ENCODE peak calls at places on chromosomes 6 and 20, in seven cellular contexts. L is heart left ventricle; J is hepatocyte; U is CD8-positive, alpha-beta T cell; S is thoracic aorta; G is ascending aorta; H is adrenal gland. O is an unnamed sample.

GRCh38 chr6:97465877-97466710 is 183.1 kb upstream of the MMS22L start:
- DNase-seq in L (no peak), J (no peak), U (no peak), S (no peak), G (no peak), H (no peak), O (no peak)

GRCh38 chr6:37865534-37865933 is 46.0 kb downstream of the ZFAND3 start:
- DNase-seq in L (no peak), J (no peak), U (no peak), S (no peak), G (no peak), H (no peak), O (no peak)

GRCh38 chr6:54217018-54217417 is 91.2 kb upstream of the TINAG start:
- DNase-seq in L (no peak), J (no peak), U (no peak), S (no peak), G (no peak), H (no peak), O (no peak)

GRCh38 chr20:4322499-4322898 is 307.1 kb upstream of the RNF24 start:
- DNase-seq in L (no peak), J (no peak), U (no peak), S (no peak), G (no peak), H (no peak), O (no peak)

GRCh38 chr6:142155895-142156757 is 9.1 kb downstream of the VTA1 start:
- DNase-seq in L (no peak), J (peak), U (no peak), S (no peak), G (no peak), H (no peak), O (no peak)

GRCh38 chr20:4883546-4883945 is 117.8 kb downstream of the SLC23A2 start:
- DNase-seq in L (no peak), J (no peak), U (no peak), S (no peak), G (no peak), H (no peak), O (no peak)

GRCh38 chr20:957544-957943 is 41.4 kb upstream of the ANGPT4 start:
- DNase-seq in L (no peak), J (no peak), U (no peak), S (no peak), G (no peak), H (no peak), O (no peak)

GRCh38 chr6:106513813-106514212 is 115.5 kb downstream of the RTN4IP1 start:
- DNase-seq in L (no peak), J (no peak), U (no peak), S (no peak), G (no peak), H (no peak), O (no peak)

GRCh38 chr6:90384720-90385119 is 88.1 kb upstream of the BACH2 start:
- DNase-seq in L (no peak), J (no peak), U (no peak), S (no peak), G (no peak), H (no peak), O (no peak)

GRCh38 chr6:166406197-166406596 is 23.5 kb upstream of the MPC1 start:
- DNase-seq in L (no peak), J (no peak), U (no peak), S (no peak), G (no peak), H (no peak), O (no peak)

GRCh38 chr6:85594197-85594930 is 706 bp upstream of the SNX14 start:
- DNase-seq in L (peak), J (no peak), U (peak), S (no peak), G (no peak), H (peak), O (no peak)

GRCh38 chr6:6734463-6735455 is 146.2 kb downstream of the LY86 start:
- DNase-seq in L (no peak), J (no peak), U (no peak), S (no peak), G (no peak), H (no peak), O (no peak)

GRCh38 chr20:45951474-45951873 is 17.0 kb downstream of the PCIF1 start:
- DNase-seq in L (no peak), J (no peak), U (no peak), S (no peak), G (no peak), H (no peak), O (no peak)

GRCh38 chr20:46030290-46031013 is 1.4 kb downstream of the SLC12A5 start:
- DNase-seq in L (no peak), J (no peak), U (no peak), S (no peak), G (no peak), H (no peak), O (no peak)

GRCh38 chr20:39810269-39810668 is 848.1 kb downstream of the DHX35 start:
- DNase-seq in L (no peak), J (no peak), U (no peak), S (no peak), G (no peak), H (no peak), O (no peak)

GRCh38 chr6:70103798-70104197 is 199.1 kb downstream of the COL9A1 start:
- DNase-seq in L (no peak), J (no peak), U (no peak), S (no peak), G (no peak), H (no peak), O (no peak)

GRCh38 chr6:8006208-8006607 is 58.0 kb downstream of the BLOC1S5 start:
- DNase-seq in L (no peak), J (peak), U (no peak), S (no peak), G (no peak), H (no peak), O (no peak)

GRCh38 chr6:53985361-53985760 is 125.9 kb upstream of the MLIP start:
- DNase-seq in L (no peak), J (no peak), U (no peak), S (no peak), G (no peak), H (no peak), O (no peak)

GRCh38 chr6:143955971-143956370 is 52.1 kb downstream of the PLAGL1 start:
- DNase-seq in L (no peak), J (no peak), U (no peak), S (no peak), G (no peak), H (no peak), O (no peak)

GRCh38 chr6:11412011-11412424 is 125.5 kb upstream of the TMEM170B start:
- DNase-seq in L (no peak), J (no peak), U (no peak), S (no peak), G (no peak), H (no peak), O (no peak)

GRCh38 chr6:169101981-169102380 is 151.7 kb downstream of the THBS2 start:
- DNase-seq in L (no peak), J (no peak), U (no peak), S (no peak), G (no peak), H (no peak), O (no peak)

GRCh38 chr6:36094786-36095496 is 35.4 kb upstream of the MAPK13 start:
- DNase-seq in L (peak), J (peak), U (peak), S (peak), G (peak), H (peak), O (peak)

GRCh38 chr6:108576724-108577123 is 16.0 kb downstream of the FOXO3 start:
- DNase-seq in L (no peak), J (no peak), U (no peak), S (no peak), G (no peak), H (no peak), O (no peak)

GRCh38 chr20:45631184-45631583 is at the start of gene WFDC9:
- DNase-seq in L (no peak), J (no peak), U (no peak), S (no peak), G (no peak), H (no peak), O (no peak)

GRCh38 chr6:148678682-148679081 is 68.1 kb upstream of the UST start:
- DNase-seq in L (no peak), J (no peak), U (no peak), S (no peak), G (no peak), H (no peak), O (no peak)

GRCh38 chr6:43578748-43579147 is 2.8 kb downstream of the POLH start:
- DNase-seq in L (no peak), J (no peak), U (no peak), S (no peak), G (no peak), H (no peak), O (no peak)

GRCh38 chr6:160348552-160349441 is 619 bp downstream of the SLC22A3 start:
- DNase-seq in L (peak), J (peak), U (no peak), S (no peak), G (no peak), H (peak), O (no peak)

GRCh38 chr6:43796910-43797890 is 27.2 kb downstream of the VEGFA start:
- DNase-seq in L (no peak), J (no peak), U (no peak), S (no peak), G (no peak), H (no peak), O (no peak)

GRCh38 chr6:116406678-116407345 is 36.1 kb downstream of the DSE start:
- DNase-seq in L (no peak), J (no peak), U (no peak), S (no peak), G (no peak), H (no peak), O (no peak)

GRCh38 chr20:38143646-38144554 is 21.2 kb downstream of the TGM2 start:
- DNase-seq in L (peak), J (peak), U (no peak), S (peak), G (peak), H (peak), O (no peak)

GRCh38 chr6:143193571-143194094 is 132.9 kb downstream of the AIG1 start:
- DNase-seq in L (no peak), J (no peak), U (no peak), S (no peak), G (no peak), H (peak), O (no peak)

GRCh38 chr6:15739867-15740266 is 77.0 kb upstream of the DTNBP1 start:
- DNase-seq in L (no peak), J (no peak), U (no peak), S (no peak), G (no peak), H (no peak), O (no peak)

GRCh38 chr6:1390805-1391511 is 1.6 kb downstream of the FOXF2 start:
- DNase-seq in L (no peak), J (no peak), U (no peak), S (no peak), G (no peak), H (no peak), O (no peak)

GRCh38 chr6:1388927-1389790 is at the start of gene FOXF2:
- DNase-seq in L (peak), J (peak), U (no peak), S (no peak), G (no peak), H (no peak), O (no peak)

GRCh38 chr6:1391692-1392309 is 2.4 kb downstream of the FOXF2 start:
- DNase-seq in L (no peak), J (no peak), U (no peak), S (no peak), G (no peak), H (no peak), O (no peak)

GRCh38 chr6:1389791-1390070 is 355 bp downstream of the FOXF2 start:
- DNase-seq in L (no peak), J (no peak), U (no peak), S (no peak), G (no peak), H (no peak), O (no peak)

DNA sequence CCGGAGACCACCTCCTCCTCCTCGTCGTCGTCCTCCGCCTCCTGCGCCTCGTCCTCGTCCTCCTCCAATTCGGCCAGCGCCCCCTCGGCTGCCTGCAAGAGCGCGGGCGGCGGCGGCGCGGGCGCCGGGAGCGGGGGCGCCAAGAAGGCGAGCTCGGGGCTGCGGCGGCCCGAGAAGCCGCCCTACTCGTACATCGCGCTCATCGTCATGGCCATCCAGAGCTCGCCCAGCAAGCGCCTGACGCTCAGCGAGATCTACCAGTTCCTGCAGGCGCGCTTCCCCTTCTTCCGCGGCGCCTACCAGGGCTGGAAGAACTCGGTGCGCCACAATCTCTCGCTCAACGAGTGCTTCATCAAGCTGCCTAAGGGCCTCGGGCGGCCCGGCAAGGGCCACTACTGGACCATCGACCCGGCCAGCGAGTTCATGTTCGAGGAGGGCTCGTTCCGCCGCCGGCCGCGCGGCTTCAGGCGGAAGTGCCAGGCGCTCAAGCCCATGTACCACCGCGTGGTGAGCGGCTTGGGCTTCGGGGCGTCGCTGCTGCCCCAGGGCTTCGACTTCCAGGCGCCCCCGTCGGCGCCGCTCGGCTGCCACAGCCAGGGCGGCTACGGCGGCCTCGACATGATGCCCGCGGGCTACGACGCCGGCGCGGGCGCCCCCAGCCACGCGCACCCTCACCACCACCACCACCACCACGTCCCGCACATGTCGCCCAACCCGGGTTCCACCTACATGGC is 862 bp downstream of the FOXF2 start:
- DNase-seq in L (peak), J (no peak), U (no peak), S (no peak), G (no peak), H (no peak), O (no peak)
- H3K4me3 ChIP-seq in L (peak), J (peak), U (no peak), S (peak), G (peak), H (no peak), O (no peak)

DNA sequence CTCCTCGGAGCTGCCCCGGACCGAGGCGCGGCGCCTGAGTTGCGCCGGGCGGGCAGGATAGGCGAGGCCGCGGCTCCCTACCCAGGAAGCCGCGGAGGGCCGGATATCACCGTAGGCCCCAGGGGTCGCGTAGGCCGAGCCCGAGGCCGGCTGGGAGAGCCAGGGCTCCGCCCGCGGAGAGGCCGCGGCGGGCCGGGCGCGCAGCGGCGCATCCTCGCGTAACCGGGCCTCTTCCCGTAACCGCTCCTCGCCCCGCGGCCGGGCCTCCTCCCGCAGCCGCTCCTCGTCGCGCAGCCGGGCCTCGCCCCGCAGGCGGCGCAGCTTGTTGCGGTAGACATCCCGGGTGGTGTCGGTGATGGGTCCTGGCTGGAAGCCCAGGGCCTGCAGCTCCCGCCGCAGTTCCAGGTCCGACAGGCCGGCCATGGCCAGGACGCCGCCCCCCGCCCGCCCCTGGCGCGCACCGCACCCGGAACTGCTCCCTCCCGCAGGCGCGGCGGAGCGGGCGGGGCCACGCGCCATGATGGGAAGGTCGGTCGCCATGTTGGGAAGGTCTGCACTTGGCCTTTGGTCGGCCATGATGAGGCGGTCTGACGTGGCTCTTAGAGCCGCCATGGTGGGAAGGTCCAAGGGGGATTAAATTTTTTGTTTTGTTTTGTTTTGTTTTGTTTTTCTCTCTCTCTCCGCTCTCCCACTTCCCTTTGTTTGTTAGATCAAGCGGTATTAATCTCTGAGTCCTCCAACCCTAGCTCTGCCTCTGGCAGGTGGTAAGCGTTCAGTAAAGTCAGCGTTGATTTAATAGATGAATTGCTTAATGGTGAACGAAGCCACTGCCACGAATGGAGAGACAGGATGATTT is at the start of gene LEMD2:
- DNase-seq in L (peak), J (peak), U (peak), S (peak), G (peak), H (peak), O (peak)
- TF ChIP-seq CTCF in L (no peak), J (no peak), U (no peak), S (no peak), G (no peak), H (peak), O (no peak)

DNA sequence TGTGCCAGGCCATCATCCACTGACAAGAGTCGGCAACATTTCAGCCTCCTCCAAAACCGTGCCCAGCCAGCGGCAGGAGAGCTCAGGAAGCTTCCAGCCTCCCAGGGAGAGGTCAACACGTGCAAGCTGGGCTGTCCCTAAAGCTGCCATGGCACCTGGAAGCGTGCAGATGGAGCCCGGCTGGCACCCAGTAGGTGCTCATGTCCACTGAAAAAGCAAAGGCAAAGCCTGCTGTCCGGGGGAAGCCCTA is 14.4 kb upstream of the TLDC2 start:
- DNase-seq in L (peak), J (no peak), U (no peak), S (no peak), G (no peak), H (no peak), O (no peak)
- H3K4me3 ChIP-seq in L (peak), J (no peak), U (no peak), S (peak), G (peak), H (no peak), O (peak)

GRCh38 chr6:157763894-157764345 is 59.1 kb upstream of the SNX9 start:
- DNase-seq in L (no peak), J (no peak), U (no peak), S (no peak), G (no peak), H (no peak), O (no peak)

GRCh38 chr6:157763129-157763893 is 59.7 kb upstream of the SNX9 start:
- DNase-seq in L (peak), J (peak), U (peak), S (no peak), G (no peak), H (peak), O (no peak)

GRCh38 chr6:157761926-157762325 is 61.1 kb upstream of the SNX9 start:
- DNase-seq in L (no peak), J (no peak), U (no peak), S (no peak), G (no peak), H (no peak), O (no peak)

GRCh38 chr6:157761331-157761921 is 61.6 kb upstream of the SNX9 start:
- DNase-seq in L (no peak), J (no peak), U (peak), S (no peak), G (no peak), H (no peak), O (peak)

DNA sequence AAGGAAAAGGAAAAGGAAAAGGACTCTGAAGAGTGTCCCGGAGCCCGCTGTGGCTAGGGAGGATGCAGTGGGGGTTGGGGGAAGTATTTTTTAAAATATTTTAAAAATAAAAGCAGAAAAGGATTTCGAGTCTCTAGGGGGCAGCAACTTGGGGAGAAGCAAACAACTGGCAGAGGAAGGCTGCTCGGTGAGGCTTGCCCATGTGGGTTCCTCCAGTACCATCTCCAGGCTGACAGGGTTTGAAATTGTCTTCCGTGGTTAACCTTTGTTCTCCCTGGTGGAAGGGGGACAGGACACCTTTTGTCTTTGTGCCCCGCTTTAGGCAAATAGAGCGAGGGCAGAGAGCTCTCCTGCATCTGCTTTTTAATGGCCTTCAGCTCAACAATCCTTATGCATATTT is 60.4 kb upstream of the SNX9 start:
- DNase-seq in L (no peak), J (no peak), U (peak), S (no peak), G (no peak), H (no peak), O (no peak)
- TF ChIP-seq CTCF in L (no peak), J (peak), U (peak), S (no peak), G (no peak), H (no peak), O (peak)

DNA sequence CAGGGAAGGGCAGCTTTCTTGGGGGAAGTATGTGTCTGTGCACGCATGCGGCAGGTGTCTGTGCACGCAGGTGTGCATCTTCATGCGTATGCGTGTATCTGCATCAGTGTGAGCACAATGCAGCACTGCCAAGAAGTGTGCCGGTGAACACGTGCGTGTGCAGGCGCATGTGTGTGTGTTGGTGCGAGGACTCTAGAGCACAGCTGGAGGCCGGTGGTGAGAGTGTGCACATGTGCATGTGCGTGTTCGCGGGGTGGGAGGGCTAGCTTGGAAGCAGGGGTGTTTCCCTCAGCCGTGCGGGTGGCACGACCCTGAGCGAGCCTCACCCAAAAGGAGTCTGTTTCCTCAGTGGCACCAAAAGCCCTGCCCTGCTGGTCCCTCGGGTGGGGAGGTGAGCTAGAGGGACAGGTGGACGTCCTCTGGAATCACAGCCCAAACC is 7.5 kb downstream of the SLC17A9 start:
- DNase-seq in L (no peak), J (no peak), U (no peak), S (no peak), G (no peak), H (no peak), O (no peak)
- H3K4me3 ChIP-seq in L (no peak), J (no peak), U (no peak), S (no peak), G (no peak), H (no peak), O (no peak)